ENCODE peak calls at places on chromosome 1, in nine cellular contexts. A is HFFc6; P is activated CD4-positive, alpha-beta T cell treated with anti-CD3 and anti-CD28 coated beads for 36 hours; W is AG08395; V is stimulated activated naive CD8-positive, alpha-beta T cell treated with anti-CD3 and anti-CD28 coated beads, Interleukin-15, amount 100 ng/mL, for 72 hours; C is ureter; T is ACHN; I is NCI-H1694; M is fibroblast of lung. K is an unnamed sample.

GRCh38 chr1:94529416-94529815 is 12.1 kb downstream of the F3 start:
- DNase-seq in A (no peak), P (no peak), W (no peak), V (no peak), C (no peak), T (no peak), I (no peak), M (no peak), K (peak)

GRCh38 chr1:208604295-208604694 is 360.1 kb upstream of the PLXNA2 start:
- DNase-seq in A (peak), P (peak), W (no peak), V (no peak), C (no peak), T (no peak), I (no peak), M (no peak), K (peak)

GRCh38 chr1:5223266-5223665 is 568.9 kb downstream of the AJAP1 start:
- DNase-seq in A (no peak), P (no peak), W (no peak), V (no peak), C (no peak), T (no peak), I (no peak), M (no peak), K (no peak)

GRCh38 chr1:30232288-30232899 is 491.0 kb downstream of the MATN1 start:
- DNase-seq in A (no peak), P (peak), W (no peak), V (peak), C (no peak), T (no peak), I (no peak), M (no peak), K (no peak)

GRCh38 chr1:56411021-56411420 is 168.3 kb downstream of the PLPP3 start:
- DNase-seq in A (no peak), P (no peak), W (no peak), V (no peak), C (no peak), T (no peak), I (no peak), M (no peak), K (no peak)

GRCh38 chr1:62064831-62065230 is 129.8 kb upstream of the L1TD1 start:
- DNase-seq in A (no peak), P (no peak), W (no peak), V (no peak), C (no peak), T (no peak), I (no peak), M (no peak), K (no peak)

GRCh38 chr1:221827307-221827642 is 85.4 kb upstream of the DUSP10 start:
- DNase-seq in A (no peak), P (no peak), W (no peak), V (no peak), C (no peak), T (no peak), I (no peak), M (no peak), K (no peak)

GRCh38 chr1:43841511-43841910 is 92.1 kb upstream of the ARTN start:
- DNase-seq in A (no peak), P (no peak), W (no peak), V (no peak), C (no peak), T (no peak), I (no peak), M (no peak), K (no peak)